ENCODE peak calls at places on chromosomes 11 and 22, in six cellular contexts. L is CD8-positive, alpha-beta T cell; Z is Peyer's patch; I is mammary epithelial cell; E is mesenchymal stem cell; C is A673. Q is an unnamed sample. For H3K27me3, the result is how much of the 10 kb centered on the place peaks cover.

GRCh38 chr11:14882196-14882595 is 9.8 kb downstream of the CYP2R1 start:
- DNase-seq in E (no peak), Z (no peak), I (no peak), C (no peak), L (no peak), Q (no peak)

GRCh38 chr11:11179239-11179638 is 173.8 kb downstream of the CSNK2A3 start:
- DNase-seq in C (no peak), Z (no peak), E (peak), L (no peak), I (peak), Q (no peak)

GRCh38 chr11:46369458-46370152 is 11.9 kb upstream of the MDK start:
- DNase-seq in I (peak), Z (peak), L (peak), C (peak), E (peak), Q (peak)

GRCh38 chr22:43570531-43571144 is 158.8 kb downstream of the MPPED1 start:
- DNase-seq in I (no peak), C (no peak), Z (no peak), E (no peak), L (no peak), Q (no peak)

GRCh38 chr11:110471315-110471714 is 41.6 kb downstream of the FDX1 start:
- DNase-seq in Z (no peak), L (no peak), E (peak), C (no peak), I (no peak), Q (no peak)

GRCh38 chr11:45930031-45930794 is 7.8 kb downstream of the LARGE2 start:
- DNase-seq in Z (peak), I (peak), L (peak), E (no peak), C (no peak), Q (peak)

GRCh38 chr22:45878051-45878764 is 98.8 kb downstream of the WNT7B start:
- DNase-seq in E (no peak), C (no peak), Z (no peak), L (no peak), I (no peak), Q (no peak)

GRCh38 chr22:38317995-38318715 is 922 bp upstream of the CSNK1E start:
- DNase-seq in Z (peak), C (peak), L (no peak), E (peak), I (peak), Q (no peak)

GRCh38 chr11:78952188-78952587 is 377.5 kb upstream of the NARS2 start:
- DNase-seq in I (no peak), L (no peak), C (no peak), E (no peak), Z (no peak), Q (no peak)

GRCh38 chr11:15989685-15990084 is 366.7 kb downstream of the SOX6 start:
- DNase-seq in E (no peak), I (no peak), L (no peak), Z (no peak), C (no peak), Q (no peak)

GRCh38 chr11:121137005-121137404 is 36.0 kb downstream of the TECTA start:
- DNase-seq in Z (no peak), C (no peak), I (no peak), E (no peak), L (no peak), Q (no peak)

GRCh38 chr11:121140369-121140768 is 39.3 kb downstream of the TECTA start:
- DNase-seq in Z (no peak), L (no peak), C (no peak), I (no peak), E (no peak), Q (no peak)

GRCh38 chr11:121141051-121141450 is 40.0 kb downstream of the TECTA start:
- DNase-seq in I (peak), Z (no peak), E (no peak), L (no peak), C (no peak), Q (no peak)

GRCh38 chr11:121134758-121135312 is 33.8 kb downstream of the TECTA start:
- DNase-seq in E (no peak), Z (no peak), C (no peak), L (no peak), I (no peak), Q (no peak)

DNA sequence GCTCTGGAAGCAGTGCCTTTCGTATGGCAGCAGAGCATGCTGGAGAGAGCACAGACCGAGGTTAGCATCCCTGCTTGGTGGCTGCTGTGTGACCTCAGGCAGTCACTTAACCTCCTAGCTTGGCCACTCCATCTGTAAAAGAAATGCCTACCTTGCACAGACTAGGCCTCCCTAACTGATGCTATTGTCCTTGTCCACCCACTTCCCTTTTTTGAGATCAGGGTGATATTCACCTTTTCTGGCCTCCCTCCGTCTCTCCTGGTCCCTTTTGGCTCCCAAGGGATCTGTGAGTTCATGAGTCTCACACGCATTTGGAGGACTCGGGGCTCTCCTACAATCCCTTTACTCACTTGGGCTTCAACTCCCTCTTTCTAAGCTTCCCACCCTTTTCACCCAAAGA is 37.2 kb downstream of the TECTA start:
- DNase-seq in Z (no peak), C (no peak), I (no peak), E (no peak), L (no peak), Q (no peak)
- H3K27me3 ChIP-seq in Z (under half), C (under half), I (under half), E (under half), L (under half), Q (under half)

GRCh38 chr11:422249-422656 is 7.5 kb upstream of the SIGIRR start:
- DNase-seq in L (no peak), I (no peak), E (no peak), Z (no peak), C (no peak), Q (no peak)
- H3K27me3 ChIP-seq in L (under half), I (under half), E (half or more), Z (under half), C (under half), Q (under half)

GRCh38 chr11:60785136-60785535 is at the start of gene MS4A10:
- DNase-seq in Z (peak), I (no peak), E (no peak), C (no peak), L (no peak), Q (no peak)
- H3K27me3 ChIP-seq in Z (under half), I (under half), E (half or more), C (under half), L (under half), Q (under half)

DNA sequence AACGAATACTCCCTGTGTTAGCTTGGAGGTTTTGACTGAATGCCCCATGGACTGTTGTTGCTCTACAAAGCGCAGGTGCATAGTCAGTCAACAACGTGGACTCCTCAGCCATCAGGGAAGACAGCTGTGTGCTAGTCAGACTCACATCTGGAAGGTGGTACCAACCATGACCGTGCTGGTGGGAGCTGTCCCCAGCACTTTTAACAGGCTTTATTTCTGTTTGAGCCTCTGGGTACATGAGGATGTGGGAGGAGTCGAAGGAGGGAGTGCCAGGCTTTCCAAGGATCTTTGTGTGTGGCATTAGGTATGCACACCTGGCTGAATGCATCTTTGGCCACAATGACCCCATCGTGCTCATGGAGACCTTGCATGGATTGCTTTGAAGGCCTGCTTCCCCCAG is 6.6 kb downstream of the RASSF10 start:
- DNase-seq in C (no peak), L (no peak), Z (no peak), I (no peak), E (no peak), Q (no peak)
- H3K27me3 ChIP-seq in C (half or more), L (under half), Z (under half), I (under half), E (half or more), Q (under half)

Q was measured in SK-N-SH.